ENCODE peak calls at places on chromosome 11, in five cellular contexts. W is esophagus squamous epithelium, J is Peyer's patch, N is GM12878, L is right atrium auricular region. G is an unnamed sample. For H3K4me1, the result is how much of the 10 kb centered on the place peaks cover.

GRCh38 chr11:128915148-128915519 is 24.0 kb downstream of the KCNJ5 start:
- DNase-seq in W (no peak), J (no peak), N (no peak), L (no peak), G (no peak)

GRCh38 chr11:45227836-45228235 is 58.3 kb downstream of the SYT13 start:
- DNase-seq in W (no peak), J (no peak), N (no peak), L (no peak), G (no peak)

GRCh38 chr11:122563761-122564160 is 91.8 kb upstream of the UBASH3B start:
- DNase-seq in W (no peak), J (no peak), N (no peak), L (no peak), G (no peak)

GRCh38 chr11:84819128-84819527 is 808.0 kb downstream of the DLG2 start:
- DNase-seq in W (no peak), J (no peak), N (no peak), L (no peak), G (no peak)

GRCh38 chr11:114044042-114044871 is 15.3 kb upstream of the ZBTB16 start:
- DNase-seq in W (no peak), J (no peak), N (no peak), L (no peak), G (no peak)

GRCh38 chr11:113387605-113388211 is at the start of gene ANKK1:
- DNase-seq in W (no peak), J (no peak), N (no peak), L (no peak), G (no peak)

GRCh38 chr11:3903207-3903896 is 47.9 kb downstream of the STIM1 start:
- DNase-seq in W (no peak), J (no peak), N (no peak), L (no peak), G (no peak)

GRCh38 chr11:35800970-35801953 is 138.7 kb downstream of the TRIM44 start:
- DNase-seq in W (no peak), J (no peak), N (no peak), L (no peak), G (no peak)

GRCh38 chr11:16986434-16987204 is 27.6 kb downstream of the PLEKHA7 start:
- DNase-seq in W (no peak), J (peak), N (peak), L (no peak), G (peak)

DNA sequence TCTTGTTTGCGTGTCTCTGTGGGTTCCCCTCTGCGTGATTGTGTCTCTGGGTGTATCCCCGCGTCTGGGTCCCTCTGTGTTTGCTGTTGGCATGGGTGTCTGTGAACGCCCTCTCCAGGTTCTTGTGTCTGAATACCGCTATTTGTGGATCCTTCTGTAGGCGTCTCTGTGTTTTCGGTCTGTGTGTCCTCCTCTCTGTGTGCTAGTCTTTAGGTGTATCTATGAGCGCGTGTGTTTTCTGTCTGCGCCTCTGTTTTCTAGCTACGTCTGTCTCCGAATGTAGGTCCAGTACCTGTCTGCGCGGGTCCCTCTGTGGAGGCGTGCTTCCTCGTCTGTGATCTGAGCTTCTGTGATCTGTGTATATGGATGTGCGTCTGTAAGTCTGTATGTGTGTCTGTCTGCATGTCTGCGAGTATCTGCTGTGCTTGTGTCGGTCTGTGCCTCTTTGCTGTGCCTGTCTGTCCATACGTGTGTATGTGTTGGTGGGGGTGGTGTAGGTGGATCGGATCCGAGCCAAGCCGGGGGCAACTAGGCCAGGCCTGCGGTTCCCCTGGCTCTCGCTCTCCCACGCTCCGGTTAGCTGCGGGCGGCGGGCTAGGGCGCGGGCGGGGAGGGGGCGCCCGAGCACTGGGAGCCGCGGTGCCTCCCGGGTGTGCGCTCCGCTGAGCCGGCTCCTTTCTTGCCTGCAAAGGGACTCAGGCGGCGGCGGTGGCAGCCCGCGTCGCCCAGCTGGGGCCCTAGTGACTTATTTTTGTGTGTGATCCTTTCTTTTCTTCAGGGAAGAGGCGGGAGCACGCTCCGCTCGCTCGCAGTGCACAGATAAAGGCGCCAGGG is 105.3 kb upstream of the E2F8 start:
- DNase-seq in W (no peak), J (no peak), N (no peak), L (no peak), G (no peak)
- H3K4me3 ChIP-seq in W (peak), J (peak), N (peak), L (peak), G (no peak)

DNA sequence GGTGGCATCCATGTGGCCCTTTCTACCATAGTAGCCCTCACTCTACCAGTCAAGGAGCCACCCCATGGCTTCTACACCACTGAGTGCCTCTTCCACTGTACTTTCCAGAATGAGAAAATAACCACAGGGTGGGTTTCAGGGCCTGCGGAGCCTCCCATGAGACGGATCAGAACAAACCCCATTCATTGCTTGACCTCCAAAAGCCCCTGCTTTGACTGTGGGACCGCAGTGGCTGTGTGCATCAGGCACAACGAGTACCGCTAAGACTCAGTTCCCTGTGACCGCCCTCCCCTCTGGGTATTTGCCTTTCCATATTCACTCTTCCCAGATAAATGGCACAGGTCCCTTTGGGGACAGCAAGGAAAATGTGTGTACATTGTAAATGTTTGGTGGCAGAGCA is 11.5 kb upstream of the MRGPRF start:
- DNase-seq in W (no peak), J (no peak), N (no peak), L (no peak), G (no peak)
- H3K4me1 ChIP-seq in W (under half), J (under half), N (under half), L (under half), G (under half)

GRCh38 chr11:117200813-117201515 is 1.8 kb downstream of the TAGLN start:
- DNase-seq in W (no peak), J (no peak), N (no peak), L (no peak), G (no peak)
- H3K4me3 ChIP-seq in W (peak), J (peak), N (no peak), L (peak), G (no peak)

GRCh38 chr11:6541356-6541755 is 44.3 kb downstream of the DNHD1 start:
- DNase-seq in W (no peak), J (no peak), N (no peak), L (no peak), G (no peak)
- H3K4me1 ChIP-seq in W (under half), J (under half), N (under half), L (under half), G (under half)

DNA sequence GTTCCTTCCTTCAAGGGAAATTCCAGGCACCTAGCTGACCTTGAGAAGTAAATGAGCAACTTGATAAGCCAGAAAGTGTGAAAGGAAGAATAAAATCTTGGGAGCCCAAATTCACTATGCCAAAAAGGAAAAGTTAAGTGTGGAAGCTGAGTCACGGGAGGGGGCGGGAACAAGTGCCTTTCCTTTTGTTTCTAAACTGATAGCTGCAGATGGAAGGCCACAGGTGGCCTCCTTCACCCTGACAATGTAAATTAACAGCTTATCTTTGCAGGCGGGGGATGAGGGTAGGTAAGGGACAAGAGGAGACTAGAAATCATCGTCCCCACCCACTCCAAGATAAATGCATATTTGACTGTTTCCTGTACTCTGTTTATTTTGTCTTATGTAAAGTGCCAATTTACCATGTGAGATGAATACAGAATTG is 36.4 kb upstream of the TREH start:
- DNase-seq in W (no peak), J (no peak), N (no peak), L (no peak), G (no peak)
- H3K4me3 ChIP-seq in W (no peak), J (no peak), N (peak), L (no peak), G (no peak)

GRCh38 chr11:48106166-48106565 is 110.4 kb upstream of the OR4B1 start:
- DNase-seq in W (no peak), J (no peak), N (no peak), L (peak), G (no peak)
- H3K4me1 ChIP-seq in W (under half), J (under half), N (half or more), L (under half), G (under half)

GRCh38 chr11:576791-577610 is 731 bp downstream of the PHRF1 start:
- DNase-seq in W (no peak), J (no peak), N (no peak), L (no peak), G (no peak)

GRCh38 chr11:579830-580601 is 3.7 kb downstream of the PHRF1 start:
- DNase-seq in W (no peak), J (no peak), N (no peak), L (no peak), G (no peak)

GRCh38 chr11:575996-576756 is at the start of gene PHRF1:
- DNase-seq in W (peak), J (peak), N (peak), L (peak), G (peak)

GRCh38 chr11:577611-577894 is 1.3 kb downstream of the PHRF1 start:
- DNase-seq in W (no peak), J (no peak), N (no peak), L (no peak), G (no peak)

DNA sequence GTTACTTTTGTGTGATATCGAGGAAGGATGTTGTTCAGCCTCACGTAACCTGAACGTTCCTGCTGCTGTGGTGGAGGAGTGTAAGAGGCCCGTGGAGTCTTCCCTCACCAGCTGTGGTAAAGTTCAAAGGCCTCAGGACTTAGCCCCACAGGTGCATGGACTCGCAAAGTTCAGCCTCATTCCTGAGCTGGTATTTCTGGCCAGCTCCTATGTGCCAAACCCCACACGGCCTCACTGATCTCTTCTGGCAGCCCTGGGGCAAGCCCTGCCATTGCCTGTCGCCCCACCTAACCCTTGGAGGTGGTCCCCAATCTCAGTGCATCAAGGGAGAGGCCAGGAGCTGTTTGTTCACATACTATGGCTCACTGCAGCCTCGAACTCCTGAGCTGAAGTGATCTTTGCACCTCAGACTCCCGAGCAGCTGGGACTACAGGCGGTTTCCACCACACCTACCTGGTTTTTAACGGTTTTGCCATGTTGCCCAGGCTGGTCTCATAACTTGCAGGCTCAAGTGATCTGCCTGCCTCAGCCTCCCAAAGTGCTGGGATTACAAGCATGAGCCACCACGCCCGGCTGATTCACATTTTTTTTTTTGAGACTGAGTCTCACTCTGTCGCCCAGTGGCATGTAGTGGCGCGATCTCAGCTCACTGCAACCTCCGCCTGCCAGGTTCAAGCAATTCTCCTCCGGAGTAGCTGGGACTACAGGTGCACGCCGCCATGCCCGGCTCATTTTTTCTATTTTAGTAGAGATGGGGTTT is 2.2 kb downstream of the PHRF1 start:
- DNase-seq in W (no peak), J (no peak), N (no peak), L (no peak), G (no peak)
- H3K4me3 ChIP-seq in W (no peak), J (no peak), N (peak), L (no peak), G (no peak)

GRCh38 chr11:86741489-86742435 is 58.6 kb upstream of the PRSS23 start:
- DNase-seq in W (no peak), J (no peak), N (no peak), L (no peak), G (no peak)
- H3K4me1 ChIP-seq in W (half or more), J (under half), N (under half), L (half or more), G (under half)

G was measured in effector memory CD4-positive, alpha-beta T cell.